ENCODE peak calls at places on chromosomes 5 and 9, in seven cellular contexts. M is GM23338; V is HFFc6; L is stomach; I is colonic mucosa; R is stimulated activated CD4-positive, alpha-beta T cell treated with anti-CD3 and anti-CD28 coated beads, Interleukin-1b, Interleukin-23, amount 100 ng/mL, for 48 hours; J is H7. F is an unnamed sample.

GRCh38 chr9:42852133-42852532 is 668.7 kb downstream of the SPATA31A6 start:
- DNase-seq in M (peak), V (no peak), L (no peak), I (peak), R (peak), J (peak), F (no peak)

GRCh38 chr9:121599186-121599871 is 52.1 kb upstream of the DAB2IP start:
- DNase-seq in M (peak), V (no peak), L (peak), I (peak), R (no peak), J (peak), F (peak)

GRCh38 chr5:31232273-31232888 is 38.9 kb downstream of the CDH6 start:
- DNase-seq in M (peak), V (peak), L (no peak), I (peak), R (no peak), J (peak), F (no peak)

GRCh38 chr5:148967783-148968182 is 95.1 kb downstream of the SH3TC2 start:
- DNase-seq in M (no peak), V (no peak), L (no peak), I (peak), R (no peak), J (no peak), F (no peak)

GRCh38 chr5:69152731-69153130 is 14.2 kb upstream of the CCNB1 start:
- DNase-seq in M (no peak), V (no peak), L (no peak), I (no peak), R (no peak), J (no peak), F (no peak)

GRCh38 chr5:51226420-51226735 is 156.9 kb upstream of the ISL1 start:
- DNase-seq in M (peak), V (no peak), L (peak), I (no peak), R (no peak), J (peak), F (no peak)

GRCh38 chr5:139273572-139274264 is 19.8 kb upstream of the MATR3 start:
- DNase-seq in M (peak), V (peak), L (peak), I (peak), R (peak), J (peak), F (peak)

GRCh38 chr5:84239509-84239908 is 145.2 kb downstream of the EDIL3 start:
- DNase-seq in M (no peak), V (no peak), L (no peak), I (no peak), R (no peak), J (no peak), F (no peak)

GRCh38 chr9:83403864-83404263 is 134.3 kb downstream of the FRMD3 start:
- DNase-seq in M (peak), V (peak), L (no peak), I (no peak), R (no peak), J (no peak), F (no peak)

GRCh38 chr9:72305102-72305546 is 59.9 kb downstream of the ZFAND5 start:
- DNase-seq in M (peak), V (no peak), L (peak), I (peak), R (no peak), J (peak), F (peak)

F was measured in thoracic aorta.